ENCODE peak calls at places on chromosomes 13 and 19, in four cellular contexts. X is adrenal gland, F is Peyer's patch, R is body of pancreas. N is an unnamed sample.

GRCh38 chr19:3983936-3984583 is 1.2 kb downstream of the EEF2 start:
- DNase-seq in R (peak), F (peak), X (peak), N (no peak)

GRCh38 chr13:63124863-63125262 is 1709.2 kb upstream of the PCDH20 start:
- DNase-seq in R (no peak), X (no peak), F (no peak), N (no peak)

GRCh38 chr13:24684600-24684998 is 4.4 kb downstream of the ATP12A start:
- DNase-seq in X (no peak), R (no peak), F (no peak), N (no peak)

GRCh38 chr19:16736709-16737108 is 17.1 kb downstream of the NWD1 start:
- DNase-seq in F (no peak), R (no peak), X (no peak), N (no peak)

GRCh38 chr19:4575267-4575793 is 15.8 kb upstream of the SEMA6B start:
- DNase-seq in X (peak), R (peak), F (no peak), N (peak)

GRCh38 chr13:27599845-27600553 is 20.3 kb downstream of the LNX2 start:
- DNase-seq in F (no peak), X (peak), R (peak), N (no peak)

GRCh38 chr13:114043421-114044053 is 69.7 kb upstream of the C13orf46 start:
- DNase-seq in F (peak), R (peak), X (peak), N (peak)

GRCh38 chr13:44306401-44307192 is 67.0 kb upstream of the SERP2 start:
- DNase-seq in F (no peak), R (no peak), X (peak), N (peak)

GRCh38 chr19:48283908-48284307 is 14.0 kb downstream of the ZNF114 start:
- DNase-seq in R (no peak), X (no peak), F (no peak), N (no peak)

GRCh38 chr19:3575260-3575741 is 2.6 kb downstream of the HMG20B start:
- DNase-seq in F (no peak), R (no peak), X (no peak), N (no peak)

GRCh38 chr19:39599116-39599515 is 3.2 kb upstream of the LGALS13 start:
- DNase-seq in X (peak), F (no peak), R (no peak), N (peak)

GRCh38 chr19:41223431-41224234 is 4.6 kb downstream of the AXL start:
- DNase-seq in R (peak), X (peak), F (no peak), N (peak)

GRCh38 chr13:44715287-44716224 is 139.4 kb upstream of the TSC22D1 start:
- DNase-seq in F (no peak), X (no peak), R (no peak), N (no peak)

GRCh38 chr13:36282818-36283432 is 14.7 kb downstream of the CCDC169 start:
- DNase-seq in F (no peak), R (no peak), X (no peak), N (no peak)

GRCh38 chr19:42311612-42312160 is 1.4 kb upstream of the TMEM145 start:
- DNase-seq in R (no peak), X (no peak), F (no peak), N (peak)

GRCh38 chr13:39012608-39013007 is 22.0 kb upstream of the STOML3 start:
- DNase-seq in F (no peak), R (no peak), X (no peak), N (no peak)

GRCh38 chr19:11164879-11165406 is 9.4 kb upstream of the SPC24 start:
- DNase-seq in F (no peak), X (peak), R (peak), N (no peak)

GRCh38 chr19:6087074-6087506 is 23.2 kb downstream of the RFX2 start:
- DNase-seq in R (no peak), F (peak), X (no peak), N (no peak)

GRCh38 chr19:5972355-5972731 is 5.6 kb downstream of the RANBP3 start:
- DNase-seq in R (no peak), X (no peak), F (no peak), N (no peak)

GRCh38 chr19:8638078-8638619 is 7.7 kb downstream of the NFILZ start:
- DNase-seq in R (peak), F (no peak), X (peak), N (no peak)

GRCh38 chr19:49636230-49636932 is 3.6 kb downstream of the RRAS start:
- DNase-seq in R (no peak), F (no peak), X (no peak), N (no peak)

GRCh38 chr13:109576331-109576813 is 210.0 kb downstream of the IRS2 start:
- DNase-seq in R (peak), F (no peak), X (no peak), N (no peak)

GRCh38 chr19:17333611-17334413 is 843 bp downstream of the ANO8 start:
- DNase-seq in R (peak), F (peak), X (peak), N (peak)

GRCh38 chr13:38905861-38906260 is 84.8 kb downstream of the STOML3 start:
- DNase-seq in X (no peak), F (no peak), R (no peak), N (no peak)

GRCh38 chr13:39684531-39685137 is 29.2 kb downstream of the COG6 start:
- DNase-seq in R (no peak), X (no peak), F (no peak), N (no peak)

GRCh38 chr19:36008336-36008978 is at the start of gene SYNE4:
- DNase-seq in R (peak), X (no peak), F (no peak), N (no peak)
- TF ChIP-seq POLR2A in R (peak), X (no peak), F (peak), N (no peak)

GRCh38 chr13:102147353-102147752 is 254.5 kb downstream of the FGF14 start:
- DNase-seq in X (no peak), F (no peak), R (no peak), N (no peak)

GRCh38 chr13:102152790-102153189 is 249.1 kb downstream of the FGF14 start:
- DNase-seq in R (no peak), F (no peak), X (no peak), N (no peak)
- TF ChIP-seq POLR2A in R (no peak), F (no peak), X (no peak), N (no peak)

GRCh38 chr13:47705185-47705584 is 295.9 kb downstream of the SUCLA2 start:
- DNase-seq in F (no peak), X (no peak), R (no peak), N (no peak)
- TF ChIP-seq POLR2A in F (no peak), X (no peak), R (no peak), N (no peak)

DNA sequence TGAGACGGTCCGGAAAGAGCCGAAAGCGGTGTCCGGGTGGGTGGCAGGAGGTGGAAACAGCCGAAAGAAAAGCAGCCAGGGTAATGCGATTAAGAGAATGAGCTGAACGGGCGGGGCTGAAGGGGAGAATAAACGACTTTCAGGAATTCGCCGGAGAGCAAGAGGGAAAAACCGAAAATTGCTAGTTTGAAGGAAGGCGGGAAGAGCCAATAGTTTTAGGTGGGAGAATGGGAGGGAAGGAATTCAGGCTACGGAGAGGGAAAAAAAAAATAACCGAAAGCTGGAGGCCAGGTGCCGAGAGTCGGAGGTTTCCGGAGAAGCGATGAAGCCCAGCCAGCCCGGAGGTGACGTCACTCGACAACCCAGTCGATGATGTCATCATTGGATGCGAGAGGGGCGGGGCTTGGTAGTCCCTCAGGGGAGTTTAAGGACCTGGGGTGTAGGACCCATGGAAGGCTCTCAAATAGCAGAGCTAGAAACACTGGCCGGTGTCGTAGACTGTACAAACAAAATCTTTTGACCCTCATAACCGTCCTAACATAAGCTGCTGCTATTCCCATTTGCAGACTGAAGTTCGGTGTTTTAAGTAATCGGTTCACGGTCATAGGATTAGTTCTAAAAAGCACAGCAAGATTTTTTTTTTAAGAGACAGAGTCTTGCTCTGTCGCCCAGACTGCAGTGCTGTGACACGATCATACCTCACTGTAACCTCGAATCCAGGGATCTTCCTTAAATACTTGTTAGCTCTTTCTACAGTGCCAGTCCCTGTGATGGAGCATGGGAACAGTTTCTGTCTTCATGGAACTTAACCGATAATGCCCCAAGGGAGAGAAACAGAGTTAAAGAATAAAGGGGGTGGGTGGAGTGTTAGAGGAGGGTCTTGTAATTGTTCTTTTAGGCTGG is at the start of gene ZC3H4:
- DNase-seq in F (peak), R (peak), X (peak), N (peak)
- TF ChIP-seq POLR2A in F (no peak), R (no peak), X (no peak), N (no peak)

GRCh38 chr13:46578590-46578975 is 25.6 kb downstream of the LRCH1 start:
- DNase-seq in F (no peak), X (no peak), R (no peak), N (no peak)

GRCh38 chr13:46572758-46573384 is 19.9 kb downstream of the LRCH1 start:
- DNase-seq in F (no peak), R (no peak), X (no peak), N (no peak)

GRCh38 chr13:46575843-46576242 is 22.9 kb downstream of the LRCH1 start:
- DNase-seq in X (peak), F (no peak), R (no peak), N (peak)

GRCh38 chr13:46577656-46578589 is 25.0 kb downstream of the LRCH1 start:
- DNase-seq in X (no peak), F (no peak), R (no peak), N (no peak)

GRCh38 chr13:46575321-46575721 is 22.4 kb downstream of the LRCH1 start:
- DNase-seq in X (no peak), F (no peak), R (no peak), N (no peak)
- TF ChIP-seq POLR2A in X (no peak), F (no peak), R (no peak), N (no peak)

GRCh38 chr19:13076320-13076719 is 26.3 kb downstream of the LYL1 start:
- DNase-seq in F (no peak), R (no peak), X (no peak), N (no peak)
- TF ChIP-seq POLR2A in F (no peak), R (no peak), X (no peak), N (no peak)

GRCh38 chr19:21141787-21142464 is at the start of gene ZNF431:
- DNase-seq in X (peak), R (peak), F (peak), N (peak)
- TF ChIP-seq POLR2A in X (peak), R (peak), F (peak), N (peak)

GRCh38 chr19:2038284-2039081 is 12.6 kb downstream of the MKNK2 start:
- DNase-seq in R (no peak), X (peak), F (no peak), N (no peak)

GRCh38 chr19:2036424-2036823 is 14.6 kb downstream of the MKNK2 start:
- DNase-seq in X (no peak), F (no peak), R (no peak), N (no peak)

GRCh38 chr19:2035590-2035991 is 15.5 kb downstream of the MKNK2 start:
- DNase-seq in X (no peak), R (no peak), F (no peak), N (no peak)

GRCh38 chr19:2039082-2039958 is 11.7 kb downstream of the MKNK2 start:
- DNase-seq in X (peak), R (no peak), F (no peak), N (no peak)

GRCh38 chr19:2037676-2038255 is 13.3 kb downstream of the MKNK2 start:
- DNase-seq in X (peak), R (no peak), F (no peak), N (no peak)
- TF ChIP-seq POLR2A in X (no peak), R (no peak), F (no peak), N (no peak)

N was measured in H54.